ENCODE peak calls at places on chromosome 18, in six cellular contexts. W, Q, K, D, H and A are unnamed samples.

GRCh38 chr18:10299686-10300085 is 154.7 kb upstream of the APCDD1 start:
- DNase-seq in W (no peak), Q (no peak), K (no peak), D (no peak), H (no peak), A (no peak)

GRCh38 chr18:415627-416612 is 84.6 kb downstream of the COLEC12 start:
- DNase-seq in W (no peak), Q (no peak), K (no peak), D (no peak), H (no peak), A (no peak)

GRCh38 chr18:12843420-12844346 is 40.4 kb downstream of the PTPN2 start:
- DNase-seq in W (no peak), Q (no peak), K (no peak), D (no peak), H (no peak), A (no peak)

GRCh38 chr18:63198098-63198760 is 121.3 kb downstream of the BCL2 start:
- DNase-seq in W (no peak), Q (no peak), K (no peak), D (no peak), H (no peak), A (no peak)

GRCh38 chr18:54626779-54627178 is 35.7 kb downstream of the DYNAP start:
- DNase-seq in W (no peak), Q (no peak), K (no peak), D (no peak), H (no peak), A (no peak)

GRCh38 chr18:58392336-58393000 is 236.4 kb downstream of the ALPK2 start:
- DNase-seq in W (no peak), Q (no peak), K (no peak), D (no peak), H (no peak), A (no peak)

GRCh38 chr18:5585653-5586052 is 41.9 kb upstream of the EPB41L3 start:
- DNase-seq in W (no peak), Q (no peak), K (no peak), D (no peak), H (no peak), A (no peak)

GRCh38 chr18:63199743-63200241 is 119.8 kb downstream of the BCL2 start:
- DNase-seq in W (no peak), Q (no peak), K (no peak), D (no peak), H (no peak), A (no peak)

GRCh38 chr18:12231040-12231882 is 22.9 kb upstream of the CIDEA start:
- DNase-seq in W (no peak), Q (no peak), K (no peak), D (no peak), H (no peak), A (no peak)

GRCh38 chr18:71831039-71831438 is 713.1 kb downstream of the CBLN2 start:
- DNase-seq in W (no peak), Q (no peak), K (no peak), D (no peak), H (no peak), A (no peak)

GRCh38 chr18:46566111-46566510 is 90.9 kb downstream of the LOXHD1 start:
- DNase-seq in W (no peak), Q (no peak), K (no peak), D (no peak), H (no peak), A (no peak)

GRCh38 chr18:36620801-36621200 is 208.0 kb downstream of the TPGS2 start:
- DNase-seq in W (no peak), Q (no peak), K (no peak), D (no peak), H (no peak), A (no peak)

GRCh38 chr18:12423820-12424219 is 16.1 kb downstream of the PRELID3A start:
- DNase-seq in W (no peak), Q (no peak), K (no peak), D (no peak), H (no peak), A (no peak)

GRCh38 chr18:63336366-63337099 is 17.0 kb upstream of the BCL2 start:
- DNase-seq in W (no peak), Q (no peak), K (no peak), D (peak; percentile 57), H (no peak), A (no peak)

GRCh38 chr18:13447621-13448020 is 229.1 kb downstream of the LDLRAD4 start:
- DNase-seq in W (no peak), Q (no peak), K (peak; percentile 34), D (no peak), H (peak; percentile 71), A (peak; percentile 77)

GRCh38 chr18:13368080-13368813 is 149.7 kb downstream of the LDLRAD4 start:
- DNase-seq in W (no peak), Q (no peak), K (no peak), D (no peak), H (no peak), A (no peak)

GRCh38 chr18:9707381-9708056 is 582 bp upstream of the RAB31 start:
- DNase-seq in W (no peak), Q (peak; percentile 78), K (no peak), D (no peak), H (no peak), A (no peak)

GRCh38 chr18:26791676-26792075 is 73.8 kb downstream of the AQP4 start:
- DNase-seq in W (no peak), Q (no peak), K (no peak), D (no peak), H (no peak), A (no peak)

GRCh38 chr18:2325308-2325849 is 245.9 kb downstream of the METTL4 start:
- DNase-seq in W (no peak), Q (no peak), K (no peak), D (no peak), H (no peak), A (no peak)

GRCh38 chr18:2274613-2275012 is 296.7 kb downstream of the METTL4 start:
- DNase-seq in W (no peak), Q (no peak), K (no peak), D (no peak), H (no peak), A (no peak)

GRCh38 chr18:36284671-36285295 is 12.7 kb upstream of the FHOD3 start:
- DNase-seq in W (no peak), Q (no peak), K (peak; percentile 38), D (peak; percentile 60), H (no peak), A (no peak)

GRCh38 chr18:2826581-2826980 is 20.2 kb upstream of the EMILIN2 start:
- DNase-seq in W (peak; percentile 28), Q (peak; percentile 69), K (peak; percentile 7), D (no peak), H (peak; percentile 41), A (peak; percentile 68)

GRCh38 chr18:45896991-45897390 is 70.1 kb downstream of the EPG5 start:
- DNase-seq in W (no peak), Q (no peak), K (no peak), D (no peak), H (no peak), A (no peak)

GRCh38 chr18:76399613-76400391 is 95.2 kb downstream of the ZNF516 start:
- DNase-seq in W (no peak), Q (peak; percentile 57), K (no peak), D (no peak), H (no peak), A (no peak)

GRCh38 chr18:2302628-2303516 is 268.4 kb downstream of the METTL4 start:
- DNase-seq in W (no peak), Q (no peak), K (no peak), D (peak; percentile 68), H (no peak), A (no peak)

GRCh38 chr18:45920367-45920766 is 46.8 kb downstream of the EPG5 start:
- DNase-seq in W (peak; percentile 82), Q (peak; percentile 88), K (peak; percentile 84), D (no peak), H (peak; percentile 82), A (peak; percentile 94)

GRCh38 chr18:77815666-77816338 is 566.2 kb downstream of the GALR1 start:
- DNase-seq in W (no peak), Q (no peak), K (no peak), D (no peak), H (no peak), A (no peak)

GRCh38 chr18:159037-159652 is 788 bp downstream of the USP14 start:
- DNase-seq in W (no peak), Q (no peak), K (no peak), D (no peak), H (no peak), A (no peak)

GRCh38 chr18:38464024-38464423 is 898.4 kb upstream of the CELF4 start:
- DNase-seq in W (no peak), Q (no peak), K (no peak), D (no peak), H (no peak), A (no peak)

GRCh38 chr18:34222396-34223163 is 2.1 kb downstream of the NOL4 start:
- DNase-seq in W (no peak), Q (peak; percentile 64), K (no peak), D (no peak), H (peak; percentile 21), A (peak; percentile 35)

DNA sequence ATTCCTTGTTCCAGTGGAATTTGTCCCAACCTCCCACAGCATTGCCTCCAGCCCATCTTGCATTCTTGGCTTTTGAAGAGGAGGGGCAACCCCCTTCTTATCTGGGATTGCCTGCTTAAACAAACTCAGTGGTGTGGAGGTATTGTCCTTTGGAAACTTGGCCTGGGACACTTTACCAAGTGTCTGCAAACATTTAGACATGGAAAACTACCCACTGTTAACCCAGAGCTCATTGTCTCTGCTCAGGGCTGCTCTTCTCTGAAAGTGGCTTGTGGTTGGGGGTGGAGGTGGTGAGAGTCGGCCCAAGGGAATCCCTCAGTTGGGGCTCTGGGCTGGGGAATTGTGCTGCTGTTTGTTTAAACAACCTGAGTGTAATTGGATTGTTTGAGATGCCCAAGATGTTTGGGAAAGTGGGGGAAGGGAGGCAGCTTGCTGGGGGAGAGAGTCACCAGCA is 178.3 kb upstream of the GATA6 start:
- DNase-seq in W (no peak), Q (no peak), K (no peak), D (no peak), H (no peak), A (no peak)
- H3K27ac ChIP-seq in W (no peak overlapping the region), Q (no peak overlapping the region), K (no peak overlapping the region), D (no peak overlapping the region), H (no peak overlapping the region), A (no peak overlapping the region)

GRCh38 chr18:32346667-32347066 is 124.0 kb downstream of the GAREM1 start:
- DNase-seq in W (no peak), Q (no peak), K (no peak), D (no peak), H (no peak), A (no peak)
- H3K4me1 ChIP-seq in W (no peaks in the 10 kb centered on the region), Q (peaks cover 43% of the 10 kb centered on the region), K (peaks cover 17% of the 10 kb centered on the region), D (peaks cover 13% of the 10 kb centered on the region), H (peaks cover 22% of the 10 kb centered on the region), A (peaks cover 6% of the 10 kb centered on the region)

GRCh38 chr18:44309185-44309584 is 371.5 kb upstream of the SETBP1 start:
- DNase-seq in W (no peak), Q (no peak), K (no peak), D (no peak), H (no peak), A (no peak)
- H3K4me3 ChIP-seq in W (no peak overlapping the region), Q (no peak overlapping the region), K (no peak overlapping the region), D (no peak overlapping the region), H (no peak overlapping the region), A (no peak overlapping the region)

DNA sequence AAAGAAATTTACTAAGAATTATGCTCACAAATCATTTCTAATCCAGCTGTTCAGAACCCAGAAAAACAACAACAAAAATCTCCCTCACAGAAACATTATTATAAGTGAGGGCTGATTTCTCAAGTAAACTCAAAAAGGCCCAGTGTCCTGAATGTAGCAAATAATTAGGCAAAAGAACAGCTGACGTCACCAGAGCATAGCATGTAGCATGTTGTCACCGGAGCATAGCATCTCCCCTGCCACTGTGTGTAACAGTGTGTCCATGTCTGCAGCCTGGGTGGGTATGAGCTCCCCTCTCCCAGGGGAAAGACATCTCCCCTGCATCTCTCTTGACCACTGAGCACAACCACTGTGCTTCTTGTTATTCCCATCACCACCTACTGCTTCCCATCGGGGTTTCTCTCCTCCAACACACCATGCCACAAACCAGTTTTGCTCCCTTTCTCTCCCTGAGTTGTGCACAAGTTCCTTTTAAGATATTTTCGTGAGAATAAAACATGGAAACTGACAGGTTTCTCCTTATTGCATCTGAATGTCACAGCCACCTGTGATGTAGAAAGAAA is 126.7 kb downstream of the CABYR start:
- DNase-seq in W (no peak), Q (no peak), K (no peak), D (no peak), H (no peak), A (no peak)
- H3K27ac ChIP-seq in W (no peak overlapping the region), Q (peak overlapping the region; percentile 92), K (no peak overlapping the region), D (no peak overlapping the region), H (peak overlapping the region; percentile 46), A (peak overlapping the region; percentile 44)